ENCODE peak calls at places on chromosomes 12 and 14, in six cellular contexts. I is psoas muscle, U is AG08395, W is HS-27A, C is H9, X is cardiac muscle cell. K is an unnamed sample.

GRCh38 chr12:104243971-104244370 is 28.4 kb downstream of the TXNRD1 start:
- DNase-seq in I (no peak), U (no peak), W (no peak), C (no peak), X (no peak), K (no peak)

GRCh38 chr12:51028126-51028810 is 2.1 kb upstream of the SLC11A2 start:
- DNase-seq in I (no peak), U (no peak), W (no peak), C (peak; percentile 72), X (peak; percentile 67), K (peak; percentile 94)

GRCh38 chr14:99395904-99396530 is 84.6 kb downstream of the SETD3 start:
- DNase-seq in I (no peak), U (peak; percentile 20), W (no peak), C (no peak), X (peak; percentile 49), K (no peak)

GRCh38 chr14:50773632-50774541 is 57.1 kb downstream of the NIN start:
- DNase-seq in I (peak; percentile 64), U (peak; percentile 74), W (no peak), C (peak; percentile 72), X (peak; percentile 50), K (no peak)

GRCh38 chr14:74241611-74242005 is 2.4 kb downstream of the VSX2 start:
- DNase-seq in I (no peak), U (no peak), W (no peak), C (no peak), X (no peak), K (no peak)

GRCh38 chr12:132827763-132828703 is 636 bp downstream of the GOLGA3 start:
- DNase-seq in I (peak; percentile 64), U (peak; percentile 67), W (no peak), C (no peak), X (peak; percentile 66), K (peak; percentile 5)

GRCh38 chr12:132490481-132491348 is 764 bp downstream of the FBRSL1 start:
- DNase-seq in I (no peak), U (peak; percentile 24), W (no peak), C (no peak), X (peak; percentile 40), K (no peak)

GRCh38 chr12:89861086-89861485 is 152.4 kb upstream of the ATP2B1 start:
- DNase-seq in I (no peak), U (no peak), W (no peak), C (no peak), X (no peak), K (no peak)

GRCh38 chr14:66650491-66650911 is 142.6 kb downstream of the GPHN start:
- DNase-seq in I (no peak), U (no peak), W (no peak), C (no peak), X (peak; percentile 45), K (no peak)

GRCh38 chr12:115109863-115110262 is 425.9 kb upstream of the TBX3 start:
- DNase-seq in I (no peak), U (no peak), W (no peak), C (no peak), X (no peak), K (no peak)

K was measured in AML-193.